ENCODE peak calls at places on chromosomes 1 and 21, in seven cellular contexts. One of them, this sample, is unnamed.

GRCh38 chr1:192445849-192446489 is 129.2 kb downstream of the RGS21 start:
- DNase-seq in iPS DF 6.9: no peak
- DNase-seq in pancreas: peak; percentile 56
- DNase-seq in suprapubic skin: no peak
- DNase-seq in Panc1: peak; percentile 22
- DNase-seq in Caco-2: no peak
- DNase-seq in GM23338: peak; percentile 56
- DNase-seq in this sample: peak; percentile 44

GRCh38 chr1:219772265-219773036 is 155.9 kb downstream of the SLC30A10 start:
- DNase-seq in iPS DF 6.9: no peak
- DNase-seq in pancreas: no peak
- DNase-seq in suprapubic skin: no peak
- DNase-seq in Panc1: no peak
- DNase-seq in Caco-2: no peak
- DNase-seq in GM23338: no peak
- DNase-seq in this sample: no peak

GRCh38 chr1:42316292-42316691 is 18.7 kb downstream of the FOXJ3 start:
- DNase-seq in iPS DF 6.9: no peak
- DNase-seq in pancreas: no peak
- DNase-seq in suprapubic skin: no peak
- DNase-seq in Panc1: no peak
- DNase-seq in Caco-2: no peak
- DNase-seq in GM23338: no peak
- DNase-seq in this sample: no peak

GRCh38 chr1:8077120-8077573 is 51.0 kb upstream of the ERRFI1 start:
- DNase-seq in iPS DF 6.9: no peak
- DNase-seq in pancreas: peak; percentile 72
- DNase-seq in suprapubic skin: no peak
- DNase-seq in Panc1: no peak
- DNase-seq in Caco-2: peak; percentile 77
- DNase-seq in GM23338: no peak
- DNase-seq in this sample: peak; percentile 57

GRCh38 chr1:232792949-232793348 is 12.3 kb upstream of the MAP10 start:
- DNase-seq in iPS DF 6.9: no peak
- DNase-seq in pancreas: no peak
- DNase-seq in suprapubic skin: no peak
- DNase-seq in Panc1: no peak
- DNase-seq in Caco-2: no peak
- DNase-seq in GM23338: no peak
- DNase-seq in this sample: no peak

GRCh38 chr1:236039736-236040670 is 24.9 kb downstream of the NID1 start:
- DNase-seq in iPS DF 6.9: no peak
- DNase-seq in pancreas: no peak
- DNase-seq in suprapubic skin: no peak
- DNase-seq in Panc1: no peak
- DNase-seq in Caco-2: no peak
- DNase-seq in GM23338: no peak
- DNase-seq in this sample: peak; percentile 68

GRCh38 chr1:54081306-54082270 is 28.2 kb downstream of the TCEANC2 start:
- DNase-seq in iPS DF 6.9: peak; percentile 92
- DNase-seq in pancreas: peak; percentile 79
- DNase-seq in suprapubic skin: no peak
- DNase-seq in Panc1: peak; percentile 54
- DNase-seq in Caco-2: peak; percentile 75
- DNase-seq in GM23338: peak; percentile 97
- DNase-seq in this sample: peak; percentile 22

GRCh38 chr1:106962591-106962990 is 93.9 kb upstream of the PRMT6 start:
- DNase-seq in iPS DF 6.9: no peak
- DNase-seq in pancreas: no peak
- DNase-seq in suprapubic skin: no peak
- DNase-seq in Panc1: no peak
- DNase-seq in Caco-2: no peak
- DNase-seq in GM23338: no peak
- DNase-seq in this sample: no peak

GRCh38 chr21:33854604-33855003 is 61.0 kb downstream of the ATP5PO start:
- DNase-seq in iPS DF 6.9: no peak
- DNase-seq in pancreas: no peak
- DNase-seq in suprapubic skin: no peak
- DNase-seq in Panc1: peak; percentile 7
- DNase-seq in Caco-2: no peak
- DNase-seq in GM23338: no peak
- DNase-seq in this sample: no peak

GRCh38 chr1:24888061-24888970 is 41.8 kb downstream of the RUNX3 start:
- DNase-seq in iPS DF 6.9: no peak
- DNase-seq in pancreas: no peak
- DNase-seq in suprapubic skin: peak; percentile 48
- DNase-seq in Panc1: no peak
- DNase-seq in Caco-2: no peak
- DNase-seq in GM23338: no peak
- DNase-seq in this sample: no peak

GRCh38 chr1:184747089-184747955 is 7.3 kb downstream of the EDEM3 start:
- DNase-seq in iPS DF 6.9: no peak
- DNase-seq in pancreas: no peak
- DNase-seq in suprapubic skin: no peak
- DNase-seq in Panc1: no peak
- DNase-seq in Caco-2: no peak
- DNase-seq in GM23338: no peak
- DNase-seq in this sample: no peak

GRCh38 chr1:82225407-82226197 is 424.9 kb downstream of the ADGRL2 start:
- DNase-seq in iPS DF 6.9: no peak
- DNase-seq in pancreas: no peak
- DNase-seq in suprapubic skin: no peak
- DNase-seq in Panc1: no peak
- DNase-seq in Caco-2: no peak
- DNase-seq in GM23338: no peak
- DNase-seq in this sample: no peak

GRCh38 chr1:162617513-162617912 is 14.8 kb upstream of the DDR2 start:
- DNase-seq in iPS DF 6.9: no peak
- DNase-seq in pancreas: no peak
- DNase-seq in suprapubic skin: no peak
- DNase-seq in Panc1: no peak
- DNase-seq in Caco-2: no peak
- DNase-seq in GM23338: no peak
- DNase-seq in this sample: no peak

GRCh38 chr1:197130677-197131304 is 15.7 kb downstream of the ASPM start:
- DNase-seq in iPS DF 6.9: no peak
- DNase-seq in pancreas: no peak
- DNase-seq in suprapubic skin: no peak
- DNase-seq in Panc1: no peak
- DNase-seq in Caco-2: no peak
- DNase-seq in GM23338: peak; percentile 34
- DNase-seq in this sample: no peak

GRCh38 chr1:209431813-209432442 is 151.6 kb upstream of the CAMK1G start:
- DNase-seq in iPS DF 6.9: no peak
- DNase-seq in pancreas: no peak
- DNase-seq in suprapubic skin: no peak
- DNase-seq in Panc1: no peak
- DNase-seq in Caco-2: no peak
- DNase-seq in GM23338: no peak
- DNase-seq in this sample: no peak

GRCh38 chr1:212478467-212479025 is 45.8 kb downstream of the NENF start:
- DNase-seq in iPS DF 6.9: no peak
- DNase-seq in pancreas: no peak
- DNase-seq in suprapubic skin: no peak
- DNase-seq in Panc1: no peak
- DNase-seq in Caco-2: no peak
- DNase-seq in GM23338: no peak
- DNase-seq in this sample: no peak

GRCh38 chr21:37866027-37866426 is 50.2 kb downstream of the KCNJ6 start:
- DNase-seq in iPS DF 6.9: no peak
- DNase-seq in pancreas: no peak
- DNase-seq in suprapubic skin: no peak
- DNase-seq in Panc1: no peak
- DNase-seq in Caco-2: no peak
- DNase-seq in GM23338: no peak
- DNase-seq in this sample: no peak

GRCh38 chr1:233337505-233337904 is 10.0 kb downstream of the MAP3K21 start:
- DNase-seq in iPS DF 6.9: no peak
- DNase-seq in pancreas: peak; percentile 42
- DNase-seq in suprapubic skin: no peak
- DNase-seq in Panc1: no peak
- DNase-seq in Caco-2: no peak
- DNase-seq in GM23338: no peak
- DNase-seq in this sample: no peak

GRCh38 chr1:20100632-20101355 is 18.5 kb downstream of the PLA2G2D start:
- DNase-seq in iPS DF 6.9: no peak
- DNase-seq in pancreas: peak; percentile 26
- DNase-seq in suprapubic skin: no peak
- DNase-seq in Panc1: peak; percentile 56
- DNase-seq in Caco-2: peak; percentile 32
- DNase-seq in GM23338: peak; percentile 86
- DNase-seq in this sample: no peak

DNA sequence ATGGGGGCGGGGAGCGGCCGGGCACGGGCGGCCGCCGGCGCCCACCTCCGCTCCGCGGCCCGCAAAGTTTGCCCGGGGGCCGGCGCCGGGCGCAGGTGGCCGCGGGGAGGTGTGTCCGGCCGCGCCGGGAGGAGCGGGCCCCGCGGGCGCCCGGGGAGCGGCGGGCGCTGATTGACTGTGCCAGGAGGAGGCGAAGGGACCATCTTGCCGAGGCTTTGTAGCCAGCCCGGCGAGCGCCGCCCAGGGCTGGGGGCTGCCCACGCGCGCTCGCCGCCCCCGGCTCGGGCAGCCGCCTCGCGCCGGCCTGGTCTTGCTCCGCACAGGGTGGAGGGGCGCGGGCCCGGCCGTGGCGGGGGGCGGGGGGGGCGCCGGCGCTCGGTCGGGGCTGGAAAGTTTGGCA is 432 bp downstream of the EPHB2 start:
- DNase-seq in iPS DF 6.9: no peak
- DNase-seq in pancreas: peak; percentile 29
- DNase-seq in suprapubic skin: no peak
- DNase-seq in Panc1: no peak
- DNase-seq in Caco-2: no peak
- DNase-seq in GM23338: peak; percentile 45
- DNase-seq in this sample: no peak
- H3K4me3 ChIP-seq in iPS DF 6.9: peak overlapping the region; percentile 50
- H3K4me3 ChIP-seq in pancreas: peak overlapping the region; percentile 67
- H3K4me3 ChIP-seq in suprapubic skin: peak overlapping the region; percentile 62
- H3K4me3 ChIP-seq in Panc1: peak overlapping the region; percentile 49
- H3K4me3 ChIP-seq in Caco-2: peak overlapping the region; percentile 59
- H3K4me3 ChIP-seq in GM23338: peak overlapping the region; percentile 60
- H3K4me3 ChIP-seq in this sample: peak overlapping the region; percentile 46

GRCh38 chr1:16007671-16008341 is 3.8 kb downstream of the SRARP start:
- DNase-seq in iPS DF 6.9: no peak
- DNase-seq in pancreas: no peak
- DNase-seq in suprapubic skin: no peak
- DNase-seq in Panc1: no peak
- DNase-seq in Caco-2: no peak
- DNase-seq in GM23338: no peak
- DNase-seq in this sample: no peak

GRCh38 chr1:16006010-16006409 is 2.0 kb downstream of the SRARP start:
- DNase-seq in iPS DF 6.9: no peak
- DNase-seq in pancreas: no peak
- DNase-seq in suprapubic skin: no peak
- DNase-seq in Panc1: no peak
- DNase-seq in Caco-2: no peak
- DNase-seq in GM23338: no peak
- DNase-seq in this sample: no peak

GRCh38 chr1:16009030-16009460 is 5.0 kb downstream of the SRARP start:
- DNase-seq in iPS DF 6.9: no peak
- DNase-seq in pancreas: peak; percentile 86
- DNase-seq in suprapubic skin: peak; percentile 91
- DNase-seq in Panc1: peak; percentile 66
- DNase-seq in Caco-2: peak; percentile 77
- DNase-seq in GM23338: peak; percentile 94
- DNase-seq in this sample: peak; percentile 83

GRCh38 chr1:16005597-16005996 is 1.6 kb downstream of the SRARP start:
- DNase-seq in iPS DF 6.9: no peak
- DNase-seq in pancreas: no peak
- DNase-seq in suprapubic skin: no peak
- DNase-seq in Panc1: no peak
- DNase-seq in Caco-2: no peak
- DNase-seq in GM23338: no peak
- DNase-seq in this sample: no peak

GRCh38 chr1:16006552-16007485 is 2.8 kb downstream of the SRARP start:
- DNase-seq in iPS DF 6.9: no peak
- DNase-seq in pancreas: no peak
- DNase-seq in suprapubic skin: no peak
- DNase-seq in Panc1: no peak
- DNase-seq in Caco-2: no peak
- DNase-seq in GM23338: no peak
- DNase-seq in this sample: no peak
- H3K4me1 ChIP-seq in iPS DF 6.9: no peaks in the 10 kb centered on the region
- H3K4me1 ChIP-seq in pancreas: no peaks in the 10 kb centered on the region
- H3K4me1 ChIP-seq in suprapubic skin: peaks cover 13% of the 10 kb centered on the region
- H3K4me1 ChIP-seq in Panc1: no peaks in the 10 kb centered on the region
- H3K4me1 ChIP-seq in Caco-2: no peaks in the 10 kb centered on the region
- H3K4me1 ChIP-seq in GM23338: no peaks in the 10 kb centered on the region
- H3K4me1 ChIP-seq in this sample: no peaks in the 10 kb centered on the region

DNA sequence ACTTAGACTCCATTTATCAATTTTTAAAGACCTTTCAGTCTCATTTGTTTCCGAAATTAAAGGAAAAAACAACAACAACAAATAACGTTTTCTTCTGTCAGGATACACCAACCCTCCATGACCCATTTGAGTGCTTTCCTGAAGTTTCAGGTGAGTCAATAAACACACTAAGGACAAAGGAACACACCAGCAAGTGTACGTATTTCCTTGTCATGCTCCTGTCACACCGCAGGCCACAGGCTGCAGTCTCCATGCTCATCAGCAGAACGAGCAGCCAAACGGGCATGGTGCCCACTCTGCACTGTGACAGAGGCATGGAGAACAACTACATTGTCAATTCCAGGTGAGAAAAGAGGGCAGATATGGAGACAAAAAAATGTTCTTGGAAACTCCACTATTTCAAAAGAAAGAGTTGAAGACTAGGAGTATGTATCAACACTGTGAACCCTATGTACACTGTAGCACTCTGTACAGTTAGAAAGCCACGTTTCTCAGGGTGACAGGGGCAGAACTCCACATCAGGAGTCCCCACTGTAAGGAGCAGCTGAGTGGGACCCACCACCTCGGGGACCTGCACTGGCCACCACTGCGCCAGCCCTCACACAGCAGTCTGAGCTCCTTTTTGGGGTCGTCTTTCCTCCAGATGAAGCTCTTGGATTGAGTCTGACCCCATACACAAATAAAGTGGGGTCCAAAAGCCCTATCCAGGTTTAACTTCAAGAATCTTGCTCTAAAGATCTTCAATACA is 2.6 kb downstream of the PTTG1IP start:
- DNase-seq in iPS DF 6.9: no peak
- DNase-seq in pancreas: no peak
- DNase-seq in suprapubic skin: no peak
- DNase-seq in Panc1: no peak
- DNase-seq in Caco-2: no peak
- DNase-seq in GM23338: no peak
- DNase-seq in this sample: no peak
- H3K4me3 ChIP-seq in iPS DF 6.9: no peak overlapping the region
- H3K4me3 ChIP-seq in pancreas: no peak overlapping the region
- H3K4me3 ChIP-seq in suprapubic skin: peak overlapping the region; percentile 87
- H3K4me3 ChIP-seq in Panc1: peak overlapping the region; percentile 81
- H3K4me3 ChIP-seq in Caco-2: peak overlapping the region; percentile 8
- H3K4me3 ChIP-seq in GM23338: peak overlapping the region; percentile 92
- H3K4me3 ChIP-seq in this sample: no peak overlapping the region

DNA sequence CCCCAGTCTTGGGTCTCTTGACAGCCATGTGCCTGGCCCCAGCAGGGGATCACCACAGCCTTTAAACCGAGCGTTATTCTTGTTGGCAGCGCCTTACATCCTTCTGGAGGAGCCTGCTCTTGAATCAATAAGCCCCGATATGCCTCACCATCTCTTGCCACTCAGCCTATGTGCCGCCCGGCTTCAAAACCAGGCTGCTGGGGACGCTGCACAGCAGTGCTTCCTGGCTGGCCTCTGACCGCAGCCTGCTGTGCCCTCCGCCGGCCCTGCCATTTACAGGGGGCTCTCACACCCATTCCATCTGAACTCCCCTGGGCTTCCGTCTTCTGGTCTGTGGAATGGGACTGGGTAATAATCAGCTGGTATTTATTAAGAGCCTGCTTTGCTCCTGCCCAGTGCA is 3.0 kb upstream of the PEX10 start:
- DNase-seq in iPS DF 6.9: no peak
- DNase-seq in pancreas: no peak
- DNase-seq in suprapubic skin: no peak
- DNase-seq in Panc1: no peak
- DNase-seq in Caco-2: no peak
- DNase-seq in GM23338: no peak
- DNase-seq in this sample: no peak
- H3K4me1 ChIP-seq in iPS DF 6.9: peaks cover 5% of the 10 kb centered on the region
- H3K4me1 ChIP-seq in pancreas: peaks cover 6% of the 10 kb centered on the region
- H3K4me1 ChIP-seq in suprapubic skin: peaks cover 55% of the 10 kb centered on the region
- H3K4me1 ChIP-seq in Panc1: peaks cover 33% of the 10 kb centered on the region
- H3K4me1 ChIP-seq in Caco-2: no peaks in the 10 kb centered on the region
- H3K4me1 ChIP-seq in GM23338: peaks cover 7% of the 10 kb centered on the region
- H3K4me1 ChIP-seq in this sample: peaks cover 21% of the 10 kb centered on the region